ENCODE peak calls at places on chromosome 9, in nine cellular contexts. A is left ventricle myocardium inferior; S is WERI-Rb-1; V is esophagus squamous epithelium; Y is naive thymus-derived CD4-positive, alpha-beta T cell; T is cardiac fibroblast; C is mesendoderm; I is CD8-positive, alpha-beta T cell; H is cardiac muscle cell. O is an unnamed sample.
A peak's percentile ranks its signal among the peaks of the same experiment; 100 is the strongest.

GRCh38 chr9:136644593-136645342 is 17.9 kb upstream of the EGFL7 start:
- DNase-seq in V (no peak), T (peak; percentile 59), I (no peak), Y (no peak), C (peak; percentile 58), H (peak; percentile 43), S (no peak), A (peak; percentile 80), O (peak; percentile 85)

GRCh38 chr9:8301296-8301695 is 501.7 kb upstream of the DMAC1 start:
- DNase-seq in H (no peak), T (no peak), S (no peak), I (no peak), C (no peak), Y (no peak), V (no peak), A (no peak), O (no peak)

GRCh38 chr9:21801683-21802417 is 586 bp upstream of the MTAP start:
- DNase-seq in H (peak; percentile 90), A (peak; percentile 73), I (no peak), Y (no peak), T (peak; percentile 89), S (peak; percentile 49), V (peak; percentile 21), C (peak; percentile 95), O (peak; percentile 92)

GRCh38 chr9:136429683-136430590 is 9.7 kb downstream of the INPP5E start:
- DNase-seq in T (no peak), V (no peak), A (no peak), H (no peak), Y (no peak), S (peak; percentile 77), C (no peak), I (no peak), O (no peak)

GRCh38 chr9:7366121-7366520 is 433.5 kb downstream of the DMAC1 start:
- DNase-seq in Y (no peak), S (no peak), H (peak; percentile 58), C (no peak), T (peak; percentile 61), A (no peak), V (no peak), I (no peak), O (no peak)

GRCh38 chr9:13113201-13113600 is 166.3 kb downstream of the MPDZ start:
- DNase-seq in I (no peak), H (peak; percentile 42), V (no peak), A (no peak), C (no peak), Y (no peak), S (no peak), T (peak; percentile 51), O (no peak)

GRCh38 chr9:29830815-29831214 is 2257.5 kb upstream of the C9orf72 start:
- DNase-seq in H (peak; percentile 14), C (peak; percentile 81), S (peak; percentile 59), V (no peak), A (no peak), Y (no peak), I (no peak), T (peak; percentile 25), O (no peak)

GRCh38 chr9:135456436-135457104 is 23.0 kb upstream of the PPP1R26 start:
- DNase-seq in S (no peak), A (no peak), Y (no peak), I (no peak), H (no peak), V (no peak), T (no peak), C (no peak), O (no peak)

GRCh38 chr9:94639045-94639995 is at the start of gene FBP1:
- DNase-seq in H (peak; percentile 28), V (no peak), A (peak; percentile 41), Y (peak; percentile 20), I (peak; percentile 41), C (peak; percentile 37), T (no peak), S (no peak), O (peak; percentile 70)

GRCh38 chr9:134319306-134320194 is 6.7 kb upstream of the RXRA start:
- DNase-seq in C (peak; percentile 36), A (peak; percentile 11), Y (no peak), I (peak; percentile 5), V (no peak), H (no peak), T (no peak), S (no peak), O (peak; percentile 63)

GRCh38 chr9:124132671-124133147 is 121.1 kb downstream of the LHX2 start:
- DNase-seq in S (no peak), H (peak; percentile 52), C (peak; percentile 79), I (no peak), T (peak; percentile 55), V (no peak), A (no peak), Y (no peak), O (no peak)

GRCh38 chr9:131954299-131954698 is 125.4 kb downstream of the MED27 start:
- DNase-seq in T (no peak), V (no peak), A (no peak), C (peak; percentile 46), I (no peak), H (no peak), Y (no peak), S (peak; percentile 30), O (no peak)

GRCh38 chr9:130276121-130276520 is 10.6 kb downstream of the HMCN2 start:
- DNase-seq in Y (no peak), I (no peak), A (no peak), V (no peak), C (peak; percentile 73), S (no peak), T (peak; percentile 25), H (peak; percentile 42), O (peak; percentile 48)

GRCh38 chr9:112858625-112859147 is 32.0 kb downstream of the SLC46A2 start:
- DNase-seq in S (no peak), I (no peak), V (no peak), T (peak; percentile 16), C (no peak), H (peak; percentile 32), A (no peak), Y (no peak), O (no peak)
- H3K4me3 ChIP-seq in S (no peak overlapping the region), I (no peak overlapping the region), V (no peak overlapping the region), T (no peak overlapping the region), C (no peak overlapping the region), H (no peak overlapping the region), A (no peak overlapping the region), Y (no peak overlapping the region), O (no peak overlapping the region)

GRCh38 chr9:128392302-128393152 is 21.4 kb downstream of the URM1 start:
- DNase-seq in S (no peak), A (no peak), V (no peak), Y (no peak), C (no peak), H (no peak), I (no peak), T (no peak), O (no peak)
- H3K4me3 ChIP-seq in S (no peak overlapping the region), A (no peak overlapping the region), V (no peak overlapping the region), Y (no peak overlapping the region), C (no peak overlapping the region), H (peak overlapping the region; percentile 11), I (no peak overlapping the region), T (no peak overlapping the region), O (no peak overlapping the region)

DNA sequence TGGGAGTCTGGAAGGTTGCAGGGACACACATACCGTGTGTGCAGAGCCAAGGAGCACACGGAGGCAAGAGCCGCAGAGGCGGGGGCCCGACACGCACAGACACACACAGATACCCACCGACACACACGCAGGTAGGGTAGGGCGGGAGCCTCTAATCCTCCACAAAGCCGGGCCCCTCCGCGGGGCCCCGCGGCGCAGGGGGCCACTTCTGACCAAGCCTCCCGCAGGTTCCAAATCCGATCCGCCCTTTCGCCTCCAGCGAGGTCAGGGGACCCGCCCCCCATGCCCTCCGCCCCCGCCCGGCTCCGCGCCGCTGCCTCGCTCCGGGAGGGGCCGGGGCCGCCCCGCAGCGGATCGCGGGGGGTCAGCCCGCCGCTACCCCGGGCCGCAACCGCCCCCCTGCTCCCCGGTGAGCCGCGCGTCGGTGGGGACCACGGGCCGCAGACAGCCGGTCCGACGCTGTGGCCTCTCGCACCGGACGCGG is 1.4 kb upstream of the LMX1B start:
- DNase-seq in C (no peak), Y (no peak), V (no peak), H (no peak), S (peak; percentile 45), I (no peak), A (no peak), T (no peak), O (peak; percentile 50)
- H3K4me3 ChIP-seq in C (no peak overlapping the region), Y (peak overlapping the region; percentile 18), V (peak overlapping the region; percentile 36), H (no peak overlapping the region), S (peak overlapping the region; percentile 44), I (peak overlapping the region; percentile 37), A (peak overlapping the region; percentile 64), T (no peak overlapping the region), O (peak overlapping the region; percentile 41)

GRCh38 chr9:86639899-86640379 is 285.7 kb upstream of the TUT7 start:
- DNase-seq in H (no peak), T (no peak), I (no peak), Y (no peak), A (no peak), V (no peak), C (peak; percentile 29), S (no peak), O (no peak)
- H3K4me3 ChIP-seq in H (no peak overlapping the region), T (no peak overlapping the region), I (no peak overlapping the region), Y (no peak overlapping the region), A (no peak overlapping the region), V (no peak overlapping the region), C (no peak overlapping the region), S (no peak overlapping the region), O (no peak overlapping the region)

DNA sequence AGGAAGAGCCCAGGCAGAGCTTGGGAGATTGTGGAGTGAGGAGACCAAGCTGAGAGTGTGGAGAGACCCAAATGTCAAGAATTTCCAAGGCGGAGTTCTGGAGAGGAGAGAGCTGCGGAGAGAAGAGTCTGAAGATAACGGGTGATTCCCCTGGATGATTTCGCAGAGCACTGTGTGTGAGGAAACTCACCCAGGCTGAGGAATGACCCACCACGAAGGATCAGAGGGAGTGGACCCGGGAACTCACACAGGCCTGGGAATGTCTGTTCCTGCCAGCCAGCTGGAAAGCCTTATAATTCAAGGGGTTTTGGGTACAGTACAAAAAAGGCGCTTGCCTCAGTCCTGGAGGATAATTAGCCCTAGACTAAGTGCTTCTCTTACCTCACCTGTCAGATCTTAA is 94.2 kb downstream of the WNK2 start:
- DNase-seq in V (no peak), I (no peak), Y (no peak), T (no peak), S (no peak), C (peak; percentile 34), A (no peak), H (peak; percentile 7), O (no peak)
- H3K4me3 ChIP-seq in V (no peak overlapping the region), I (no peak overlapping the region), Y (no peak overlapping the region), T (no peak overlapping the region), S (no peak overlapping the region), C (no peak overlapping the region), A (no peak overlapping the region), H (no peak overlapping the region), O (no peak overlapping the region)

DNA sequence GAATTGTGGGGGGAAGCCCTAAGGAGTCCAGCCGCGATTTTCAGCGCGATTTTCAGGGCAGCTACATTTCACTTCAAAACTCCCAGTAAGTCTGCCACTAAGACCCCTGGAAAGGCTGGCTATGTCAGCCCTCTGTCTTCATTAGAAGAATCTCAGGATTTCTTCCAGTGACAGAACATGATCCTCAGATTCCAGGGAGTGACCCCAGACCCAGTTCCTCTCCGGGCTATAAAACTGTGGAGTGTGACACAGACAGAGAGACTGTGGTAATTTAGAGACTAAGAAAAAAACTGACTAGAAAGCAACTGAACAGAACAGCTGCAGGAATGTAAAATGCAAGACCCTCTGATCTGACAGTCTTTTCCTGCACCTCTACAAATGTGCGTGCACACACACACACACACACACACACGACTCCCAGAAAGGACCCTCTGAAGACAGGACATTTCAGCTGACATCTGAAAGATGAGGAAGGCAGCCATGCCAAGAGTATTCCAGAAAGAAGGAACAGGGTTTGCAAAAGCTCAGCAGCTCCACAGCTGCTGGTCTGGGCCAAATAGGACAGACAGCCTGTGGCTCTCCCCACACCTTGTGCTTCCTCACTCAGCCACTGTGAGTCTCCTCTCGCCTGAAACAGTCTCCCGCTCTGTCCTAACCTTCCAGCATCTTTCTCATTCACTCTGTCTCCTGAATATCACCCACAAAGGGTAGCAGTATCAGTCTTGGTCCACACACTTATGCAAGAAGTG is 188.9 kb downstream of the PALM2AKAP2 start:
- DNase-seq in C (peak; percentile 47), Y (no peak), H (peak; percentile 60), I (no peak), T (peak; percentile 61), S (peak; percentile 36), V (no peak), A (no peak), O (no peak)
- H3K4me3 ChIP-seq in C (no peak overlapping the region), Y (peak overlapping the region; percentile 35), H (no peak overlapping the region), I (no peak overlapping the region), T (no peak overlapping the region), S (no peak overlapping the region), V (no peak overlapping the region), A (no peak overlapping the region), O (no peak overlapping the region)